ENCODE peak calls at places on chromosomes 11 and 22, in five cellular contexts. S is IMR-90, G is spleen, U is Peyer's patch, I is esophagus squamous epithelium. O is an unnamed sample.
A peak's percentile ranks its signal among the peaks of the same experiment; 100 is the strongest.

GRCh38 chr11:76962583-76963416 is 71.4 kb upstream of the B3GNT6 start:
- DNase-seq in S (no peak), I (no peak), G (no peak), U (peak; percentile 64), O (no peak)

GRCh38 chr11:68271023-68271780 is 571 bp downstream of the C11orf24 start:
- DNase-seq in G (peak; percentile 86), S (peak; percentile 83), I (no peak), U (peak; percentile 81), O (peak; percentile 62)

GRCh38 chr11:122696662-122697061 is 41.1 kb downstream of the UBASH3B start:
- DNase-seq in S (no peak), I (no peak), G (peak; percentile 82), U (peak; percentile 81), O (no peak)

GRCh38 chr22:44318751-44319150 is 6.0 kb upstream of the SHISAL1 start:
- DNase-seq in G (no peak), U (no peak), I (no peak), S (no peak), O (no peak)

GRCh38 chr11:11972148-11972547 is 36.3 kb downstream of the DKK3 start:
- DNase-seq in U (no peak), G (no peak), S (no peak), I (no peak), O (no peak)

GRCh38 chr22:37981282-37982011 is 2.9 kb downstream of the SOX10 start:
- DNase-seq in I (no peak), G (no peak), S (no peak), U (peak; percentile 80), O (no peak)

GRCh38 chr22:44577391-44578114 is 79.5 kb upstream of the RTL6 start:
- DNase-seq in I (no peak), S (no peak), U (peak; percentile 34), G (no peak), O (no peak)

GRCh38 chr11:66567787-66568123 is 651 bp downstream of the CTSF start:
- DNase-seq in I (no peak), G (no peak), S (no peak), U (no peak), O (no peak)

GRCh38 chr11:33545941-33546340 is 154.7 kb downstream of the C11orf91 start:
- DNase-seq in G (no peak), S (peak; percentile 57), I (no peak), U (no peak), O (no peak)

GRCh38 chr11:127052420-127052819 is 51.9 kb upstream of the KIRREL3 start:
- DNase-seq in I (no peak), G (no peak), S (no peak), U (no peak), O (no peak)

GRCh38 chr11:110075087-110075821 is 17.9 kb upstream of the ZC3H12C start:
- DNase-seq in U (peak; percentile 55), S (no peak), I (no peak), G (no peak), O (no peak)

GRCh38 chr22:29330291-29330690 is 14.8 kb upstream of the RASL10A start:
- DNase-seq in U (no peak), G (no peak), I (no peak), S (no peak), O (peak; percentile 41)
- H3K36me3 ChIP-seq in U (no peaks in the 10 kb centered on the region), G (peaks cover 88% of the 10 kb centered on the region), I (peaks cover 42% of the 10 kb centered on the region), S (peaks cover 43% of the 10 kb centered on the region), O (peaks cover 53% of the 10 kb centered on the region)

DNA sequence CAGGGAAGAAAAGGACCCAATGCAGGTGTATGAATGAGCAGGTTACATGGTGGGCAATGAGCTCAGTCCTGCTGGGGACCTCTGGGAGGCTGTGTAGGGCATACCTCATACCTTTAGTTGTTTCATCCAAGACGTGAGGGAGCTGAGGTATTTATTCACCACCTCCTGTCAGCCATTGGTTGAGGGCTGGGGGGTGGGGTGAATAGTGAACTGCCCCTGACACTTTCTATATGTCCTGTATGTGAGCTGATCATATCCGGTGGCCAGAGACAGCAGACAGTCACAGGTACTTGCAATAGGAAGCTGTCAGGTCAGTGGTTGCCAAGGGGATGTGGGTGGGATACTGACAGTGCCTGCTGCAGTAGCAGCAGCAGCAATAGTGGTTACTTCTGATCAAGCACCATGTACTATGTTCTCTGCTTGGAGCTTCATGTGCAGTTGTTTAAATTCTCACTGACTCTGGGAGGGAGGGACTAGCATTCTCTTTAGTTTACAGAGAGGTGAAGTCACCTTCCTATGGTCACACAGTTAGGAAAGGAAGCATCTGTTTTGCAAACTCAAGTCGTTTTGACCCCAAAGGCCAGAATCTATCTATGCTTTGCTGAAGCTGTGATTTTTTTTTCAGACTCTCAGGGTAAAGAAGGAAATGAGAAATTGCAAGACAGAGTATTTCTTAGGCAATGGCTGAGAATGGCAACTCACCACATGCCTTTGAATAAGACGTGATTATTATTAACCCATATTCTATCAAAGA is 54.0 kb downstream of the MIAT start:
- DNase-seq in I (no peak), U (peak; percentile 54), G (peak; percentile 75), S (peak; percentile 62), O (no peak)
- TF ChIP-seq POLR2A in I (no peak), U (no peak), G (no peak), S (no peak), O (no peak)

GRCh38 chr11:6258571-6258998 is 1.1 kb upstream of the CCKBR start:
- DNase-seq in I (no peak), S (no peak), G (no peak), U (no peak), O (no peak)
- H3K36me3 ChIP-seq in I (no peaks in the 10 kb centered on the region), S (no peaks in the 10 kb centered on the region), G (no peaks in the 10 kb centered on the region), U (no peaks in the 10 kb centered on the region), O (no peaks in the 10 kb centered on the region)

GRCh38 chr11:111361082-111361801 is 17.8 kb downstream of the POU2AF1 start:
- DNase-seq in S (no peak), U (no peak), G (no peak), I (no peak), O (no peak)

GRCh38 chr11:111357150-111358037 is 21.7 kb downstream of the POU2AF1 start:
- DNase-seq in I (no peak), U (no peak), S (no peak), G (no peak), O (no peak)

GRCh38 chr11:111358038-111359001 is 20.8 kb downstream of the POU2AF1 start:
- DNase-seq in I (no peak), S (no peak), U (no peak), G (no peak), O (no peak)

GRCh38 chr11:111360150-111361043 is 18.7 kb downstream of the POU2AF1 start:
- DNase-seq in I (no peak), G (no peak), S (no peak), U (peak; percentile 89), O (no peak)

DNA sequence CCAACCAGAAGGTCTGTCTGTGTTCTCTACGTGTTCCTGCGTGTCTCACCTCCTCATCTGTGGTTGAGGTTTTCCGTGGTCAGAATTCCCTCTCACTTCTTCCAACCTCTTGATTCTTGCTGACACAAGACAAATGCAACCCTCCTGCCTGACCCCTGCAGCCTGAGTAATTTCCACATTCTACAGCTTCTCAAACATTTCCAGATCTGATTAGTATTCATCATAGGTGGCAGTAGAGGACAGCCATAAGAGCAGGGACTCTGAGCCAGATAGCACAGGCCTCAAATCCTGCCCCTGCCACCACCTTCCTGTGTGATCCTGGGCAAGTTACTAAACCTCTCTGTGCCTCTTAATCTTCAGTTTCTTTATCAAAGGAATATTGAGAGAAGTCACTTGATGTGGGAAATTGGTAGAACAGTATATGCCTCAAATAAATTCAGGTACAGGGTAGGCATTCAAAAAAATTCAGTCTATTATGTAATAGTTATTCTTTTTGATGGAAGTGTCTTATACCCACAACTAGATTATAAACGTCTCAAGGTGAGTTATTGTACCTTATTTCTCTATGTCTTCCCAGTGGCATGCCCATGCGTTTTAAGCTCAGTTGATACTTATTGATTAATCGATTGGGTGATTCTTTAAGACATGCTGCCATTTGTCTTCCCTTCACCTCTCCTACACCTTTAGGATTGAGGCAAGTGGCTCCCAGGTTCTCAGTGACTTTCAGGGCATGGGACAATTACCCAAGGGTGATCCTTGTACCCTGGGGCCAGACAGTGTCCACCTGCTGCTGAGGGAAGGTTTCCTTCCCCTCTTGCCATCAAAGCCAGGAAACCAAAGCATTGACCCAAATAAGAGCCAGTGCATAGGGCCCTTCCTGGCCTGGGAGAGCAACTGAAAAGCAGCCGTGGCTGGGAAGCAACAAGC is 19.6 kb downstream of the POU2AF1 start:
- DNase-seq in G (no peak), U (no peak), S (no peak), I (no peak), O (no peak)
- TF ChIP-seq POLR2A in G (no peak), U (no peak), S (no peak), I (no peak), O (no peak)

DNA sequence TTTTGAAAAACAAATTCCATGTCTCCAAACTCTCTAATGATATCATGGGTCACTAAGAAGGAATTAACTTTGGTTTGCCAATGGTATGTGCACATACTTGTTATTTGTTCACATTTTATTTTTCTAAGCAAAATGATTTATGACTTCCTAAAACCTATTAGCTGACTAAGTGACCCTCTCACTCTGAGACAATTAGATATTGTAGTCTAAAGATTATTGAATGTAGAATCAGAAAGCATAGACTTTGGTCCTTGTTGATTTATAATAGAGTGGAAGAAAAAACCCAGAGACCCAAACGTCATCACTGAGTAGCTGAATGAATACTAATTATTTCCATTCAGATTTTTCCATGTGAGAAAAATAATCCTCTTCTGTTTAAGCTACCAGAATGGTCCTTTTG is 243.5 kb upstream of the ANO3 start:
- DNase-seq in G (no peak), I (no peak), U (no peak), S (peak; percentile 30), O (no peak)
- H3K36me3 ChIP-seq in G (no peaks in the 10 kb centered on the region), I (no peaks in the 10 kb centered on the region), U (no peaks in the 10 kb centered on the region), S (no peaks in the 10 kb centered on the region), O (no peaks in the 10 kb centered on the region)

O was measured in thyroid gland.